ENCODE peak calls at places on chromosomes 6 and 20, in four cellular contexts. A is H1, D is K562, J is GM12878. W is an unnamed sample.

GRCh38 chr20:62413896-62414481 is 6.9 kb upstream of the CABLES2 start:
- DNase-seq in A (no peak), D (no peak), J (no peak), W (no peak)

GRCh38 chr6:157615411-157615763 is 207.7 kb upstream of the SNX9 start:
- DNase-seq in A (no peak), D (no peak), J (no peak), W (no peak)

GRCh38 chr20:19745106-19745505 is 13.0 kb upstream of the RIN2 start:
- DNase-seq in A (no peak), D (no peak), J (no peak), W (no peak)

GRCh38 chr6:79710127-79710526 is 79.0 kb downstream of the SH3BGRL2 start:
- DNase-seq in A (no peak), D (no peak), J (no peak), W (no peak)

GRCh38 chr6:135990855-135991464 is 139.5 kb downstream of the PDE7B start:
- DNase-seq in A (no peak), D (no peak), J (no peak), W (no peak)

GRCh38 chr6:132041706-132042105 is 90.5 kb upstream of the CCN2 start:
- DNase-seq in A (no peak), D (no peak), J (no peak), W (peak; percentile 81)

GRCh38 chr6:87407531-87407895 is 259 bp upstream of the CFAP206 start:
- DNase-seq in A (no peak), D (no peak), J (no peak), W (peak; percentile 41)

GRCh38 chr20:57713505-57713903 is 3.7 kb upstream of the PMEPA1 start:
- DNase-seq in A (no peak), D (no peak), J (no peak), W (no peak)

GRCh38 chr20:10225439-10226080 is 6.9 kb downstream of the SNAP25 start:
- DNase-seq in A (no peak), D (peak; percentile 10), J (no peak), W (no peak)

GRCh38 chr6:27321901-27322300 is 9.8 kb upstream of the POM121L2 start:
- DNase-seq in A (no peak), D (no peak), J (no peak), W (no peak)
- TF ChIP-seq CHD1 in A (no peak), D (no peak), J (no peak), W (no peak)

GRCh38 chr20:32971703-32972161 is 32.5 kb downstream of the SUN5 start:
- DNase-seq in A (no peak), D (no peak), J (peak; percentile 20), W (no peak)
- TF ChIP-seq CHD1 in A (no peak), D (no peak), J (no peak), W (no peak)

GRCh38 chr6:151111670-151112069 is 128.1 kb upstream of the AKAP12 start:
- DNase-seq in A (no peak), D (no peak), J (no peak), W (no peak)

GRCh38 chr6:151108548-151108947 is 131.2 kb upstream of the AKAP12 start:
- DNase-seq in A (no peak), D (no peak), J (no peak), W (no peak)

GRCh38 chr6:151109361-151109760 is 130.4 kb upstream of the AKAP12 start:
- DNase-seq in A (no peak), D (no peak), J (no peak), W (peak; percentile 84)

GRCh38 chr6:151112130-151112529 is 127.6 kb upstream of the AKAP12 start:
- DNase-seq in A (no peak), D (no peak), J (no peak), W (no peak)

GRCh38 chr6:151107897-151108427 is 131.8 kb upstream of the AKAP12 start:
- DNase-seq in A (no peak), D (no peak), J (no peak), W (no peak)
- TF ChIP-seq CHD1 in A (no peak), D (no peak), J (no peak), W (no peak)

GRCh38 chr6:156396068-156396771 is 381.0 kb upstream of the ARID1B start:
- DNase-seq in A (no peak), D (no peak), J (peak; percentile 63), W (no peak)
- TF ChIP-seq CHD1 in A (no peak), D (no peak), J (no peak), W (no peak)

DNA sequence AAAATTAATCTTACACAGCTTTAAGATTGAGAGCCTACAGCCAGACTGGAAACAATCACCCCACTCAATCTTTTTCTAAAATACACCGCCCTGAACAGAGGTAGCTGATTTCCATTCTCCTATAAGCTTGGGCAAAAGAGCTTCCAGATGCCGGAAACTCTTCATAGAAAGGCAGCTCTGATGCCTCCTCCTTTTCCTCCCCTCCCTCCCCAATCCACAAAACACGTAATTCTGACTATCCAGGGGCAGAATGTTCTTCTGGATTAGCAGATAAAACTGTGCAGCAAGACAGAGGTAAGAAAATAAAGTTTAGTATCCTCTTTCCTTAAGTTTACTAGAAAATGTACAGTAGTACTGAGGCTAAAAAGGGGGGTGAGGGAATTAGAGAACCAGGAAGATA is 15.8 kb downstream of the ADNP start:
- DNase-seq in A (no peak), D (no peak), J (no peak), W (peak; percentile 49)
- TF ChIP-seq CHD1 in A (no peak), D (no peak), J (no peak), W (no peak)

GRCh38 chr6:44850367-44850766 is 462.9 kb downstream of the CDC5L start:
- DNase-seq in A (no peak), D (no peak), J (no peak), W (no peak)
- TF ChIP-seq CHD1 in A (no peak), D (no peak), J (no peak), W (no peak)

W was measured in IMR-90.